ENCODE peak calls at places on chromosomes 16 and 17, in four cellular contexts. W is GM12878, Y is HepG2, M is K562. O is an unnamed sample.

GRCh38 chr16:84199861-84200260 is 8.9 kb downstream of the ADAD2 start:
- DNase-seq in M (no peak), Y (no peak), W (no peak), O (no peak)

GRCh38 chr16:24993722-24994686 is 21.2 kb downstream of the ARHGAP17 start:
- DNase-seq in M (peak), Y (peak), W (no peak), O (no peak)

GRCh38 chr17:29149431-29150064 is 30.6 kb downstream of the MYO18A start:
- DNase-seq in Y (no peak), W (no peak), M (no peak), O (no peak)

GRCh38 chr16:69494993-69495392 is 70.6 kb downstream of the CYB5B start:
- DNase-seq in W (no peak), M (peak), Y (peak), O (peak)

GRCh38 chr16:77043076-77043475 is 147.9 kb upstream of the MON1B start:
- DNase-seq in Y (no peak), W (no peak), M (no peak), O (no peak)

GRCh38 chr16:46762583-46762982 is 14.4 kb upstream of the MYLK3 start:
- DNase-seq in Y (no peak), M (no peak), W (no peak), O (no peak)

GRCh38 chr17:39979021-39979660 is 1.5 kb upstream of the PSMD3 start:
- DNase-seq in Y (no peak), M (no peak), W (no peak), O (no peak)

GRCh38 chr17:29347831-29348281 is 42.3 kb upstream of the TAOK1 start:
- DNase-seq in Y (no peak), W (no peak), M (no peak), O (no peak)

GRCh38 chr17:7835818-7836595 is 2.0 kb downstream of the KDM6B start:
- DNase-seq in Y (peak), W (no peak), M (no peak), O (peak)

GRCh38 chr16:28491080-28491969 is 549 bp downstream of the CLN3 start:
- DNase-seq in W (no peak), Y (peak), M (peak), O (peak)

GRCh38 chr16:1084971-1085370 is 11.1 kb downstream of the C1QTNF8 start:
- DNase-seq in Y (no peak), M (no peak), W (no peak), O (no peak)

DNA sequence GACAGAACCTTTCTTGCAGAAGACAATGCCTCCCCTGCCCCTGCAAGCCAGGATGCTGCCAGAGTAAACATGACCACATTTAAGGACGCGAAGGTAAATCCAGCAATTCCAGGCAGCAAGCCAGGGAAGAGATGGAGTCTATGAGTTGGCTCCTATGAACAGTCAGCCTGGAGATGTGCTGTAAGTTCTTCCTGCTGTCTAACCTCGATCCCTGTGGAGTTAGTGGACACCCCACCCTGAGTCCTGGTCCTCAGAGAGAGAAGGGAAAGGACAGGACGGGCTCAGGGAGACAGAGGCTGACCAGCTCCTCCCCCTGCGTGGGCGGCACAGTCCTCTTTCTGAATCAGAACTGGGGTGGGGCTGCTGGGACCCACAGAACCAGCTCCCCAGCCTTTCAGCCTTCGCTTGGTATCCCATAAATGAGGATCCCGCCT is 24.9 kb downstream of the CDC42EP4 start:
- DNase-seq in W (no peak), M (no peak), Y (no peak), O (no peak)
- TF ChIP-seq MAX in W (no peak), M (no peak), Y (no peak), O (no peak)

GRCh38 chr17:74757502-74757901 is 9.1 kb downstream of the NHERF1 start:
- DNase-seq in M (no peak), W (no peak), Y (no peak), O (no peak)
- TF ChIP-seq TCF7 in M (no peak), W (no peak), Y (no peak), O (no peak)

GRCh38 chr16:88010971-88011483 is 59.8 kb downstream of the BANP start:
- DNase-seq in W (no peak), M (no peak), Y (no peak), O (no peak)

GRCh38 chr16:88009566-88010342 is 58.5 kb downstream of the BANP start:
- DNase-seq in W (no peak), M (no peak), Y (no peak), O (no peak)

GRCh38 chr16:88007321-88007731 is 56.1 kb downstream of the BANP start:
- DNase-seq in M (no peak), Y (no peak), W (no peak), O (no peak)

GRCh38 chr16:88010343-88010970 is 59.2 kb downstream of the BANP start:
- DNase-seq in W (no peak), M (no peak), Y (no peak), O (no peak)

GRCh38 chr16:88008835-88009234 is 57.6 kb downstream of the BANP start:
- DNase-seq in W (no peak), Y (no peak), M (no peak), O (no peak)
- TF ChIP-seq MAX in W (no peak), Y (no peak), M (no peak), O (no peak)

GRCh38 chr16:66065869-66066403 is 300.6 kb upstream of the CDH5 start:
- DNase-seq in M (no peak), Y (no peak), W (no peak), O (no peak)

GRCh38 chr16:66064811-66065530 is 301.5 kb upstream of the CDH5 start:
- DNase-seq in Y (no peak), M (no peak), W (no peak), O (no peak)

GRCh38 chr16:66069576-66069975 is 296.9 kb upstream of the CDH5 start:
- DNase-seq in Y (no peak), W (no peak), M (no peak), O (no peak)

GRCh38 chr16:66070140-66070887 is 296.2 kb upstream of the CDH5 start:
- DNase-seq in W (no peak), Y (no peak), M (no peak), O (no peak)
- TF ChIP-seq TCF7 in W (no peak), Y (no peak), M (no peak), O (no peak)

DNA sequence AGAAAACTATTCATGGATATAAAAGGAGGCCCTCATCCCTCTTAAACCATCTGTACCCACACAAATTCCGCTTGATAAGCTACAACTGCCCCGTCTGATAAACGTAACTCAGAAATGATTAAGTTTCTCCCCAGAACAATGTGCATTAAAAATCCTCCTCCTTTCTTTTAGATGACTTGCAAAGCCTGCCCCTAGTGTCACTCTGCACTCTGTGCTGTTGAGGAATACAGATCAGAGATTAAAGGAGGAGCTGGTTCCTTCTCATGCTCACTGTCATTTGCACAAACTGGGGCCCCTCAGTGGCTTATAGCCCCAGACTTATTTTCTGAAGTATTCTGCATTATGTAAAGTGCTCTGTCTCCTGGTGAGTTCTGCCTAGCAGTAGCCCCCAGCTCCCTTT is 33.3 kb downstream of the CDRT15 start:
- DNase-seq in M (peak), W (no peak), Y (no peak), O (no peak)
- TF ChIP-seq MAX in M (no peak), W (no peak), Y (no peak), O (no peak)

GRCh38 chr16:23434380-23434779 is 18.6 kb downstream of the COG7 start:
- DNase-seq in Y (peak), M (peak), W (peak), O (no peak)

GRCh38 chr16:23435500-23435899 is 17.5 kb downstream of the COG7 start:
- DNase-seq in Y (peak), W (peak), M (peak), O (peak)

GRCh38 chr16:23428351-23428750 is 24.6 kb downstream of the COG7 start:
- DNase-seq in W (no peak), M (no peak), Y (no peak), O (no peak)

GRCh38 chr16:23433261-23433920 is 19.6 kb downstream of the COG7 start:
- DNase-seq in Y (peak), M (no peak), W (no peak), O (no peak)

DNA sequence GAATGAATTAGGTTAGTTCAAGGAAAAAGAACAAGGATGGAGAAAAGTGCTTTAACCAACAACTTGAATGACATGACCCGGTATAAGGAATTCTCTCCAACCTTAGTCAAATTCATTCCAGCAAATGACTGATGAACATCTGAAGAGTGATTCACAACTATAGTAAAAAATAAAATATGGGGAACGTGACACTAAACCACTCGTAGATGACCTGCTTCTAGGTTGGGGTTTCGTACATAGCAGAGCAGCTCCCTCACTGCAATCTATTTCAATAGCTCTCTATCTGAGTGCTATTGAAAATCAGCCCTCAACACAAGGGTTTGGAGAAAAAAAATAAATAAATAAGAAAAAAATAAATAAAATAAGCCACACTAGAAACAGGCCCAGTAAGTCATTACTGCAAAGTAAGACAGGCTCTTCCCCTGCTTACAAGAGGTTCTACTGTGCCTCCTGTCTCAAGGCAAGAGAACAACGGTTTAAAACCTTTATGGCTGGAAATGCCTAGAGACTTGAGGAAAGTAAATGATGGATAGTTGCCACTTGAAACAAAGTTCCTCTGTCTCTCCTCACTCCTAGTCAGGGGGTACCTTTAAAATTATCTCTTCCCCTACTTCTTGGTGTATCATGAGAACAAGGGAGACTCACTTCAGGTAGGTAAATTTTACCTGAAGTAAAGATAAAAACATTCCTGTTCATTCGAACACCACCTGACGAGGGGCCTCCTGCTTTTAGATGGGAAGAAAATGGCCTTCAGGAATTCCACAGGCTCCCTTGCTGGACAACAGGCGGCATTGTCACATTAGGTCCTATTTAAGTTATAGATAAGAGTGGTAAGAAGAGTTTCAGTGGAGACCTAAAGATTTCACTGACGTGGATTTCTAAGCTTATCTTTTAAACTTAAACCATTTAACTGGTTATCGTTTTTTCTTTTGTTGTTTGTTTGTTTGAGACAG is 20.5 kb downstream of the COG7 start:
- DNase-seq in Y (peak), W (no peak), M (no peak), O (no peak)
- TF ChIP-seq TCF7 in Y (no peak), W (no peak), M (no peak), O (no peak)

DNA sequence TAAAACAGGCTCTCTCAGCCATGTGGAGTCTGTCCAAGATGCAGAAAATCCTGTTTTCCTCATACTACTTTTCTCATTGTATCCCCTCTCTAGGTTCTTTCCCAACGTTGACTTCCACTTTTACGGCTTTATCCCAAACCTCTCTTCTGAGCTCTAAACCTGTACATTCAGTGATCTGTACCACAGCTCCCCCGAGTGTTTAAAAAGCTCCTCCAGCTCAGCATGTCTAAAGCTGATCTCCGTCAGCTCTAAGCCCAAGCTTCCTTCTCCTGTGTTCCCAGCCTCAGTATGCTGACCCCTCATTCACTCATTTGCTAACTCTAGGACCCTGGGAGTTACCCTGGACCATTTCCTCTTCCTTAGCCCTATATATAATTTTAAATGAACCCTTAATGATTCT is 144.6 kb downstream of the DNAH9 start:
- DNase-seq in Y (no peak), W (no peak), M (no peak), O (no peak)
- TF ChIP-seq MAX in Y (no peak), W (no peak), M (no peak), O (no peak)

GRCh38 chr16:79592150-79592549 is 8.4 kb downstream of the MAF start:
- DNase-seq in M (no peak), W (no peak), Y (no peak), O (no peak)

GRCh38 chr16:79595261-79595660 is 5.3 kb downstream of the MAF start:
- DNase-seq in W (no peak), M (no peak), Y (no peak), O (no peak)

GRCh38 chr16:79593754-79594153 is 6.8 kb downstream of the MAF start:
- DNase-seq in W (no peak), M (no peak), Y (no peak), O (no peak)

GRCh38 chr16:79595916-79596450 is 4.6 kb downstream of the MAF start:
- DNase-seq in Y (no peak), W (no peak), M (no peak), O (no peak)

DNA sequence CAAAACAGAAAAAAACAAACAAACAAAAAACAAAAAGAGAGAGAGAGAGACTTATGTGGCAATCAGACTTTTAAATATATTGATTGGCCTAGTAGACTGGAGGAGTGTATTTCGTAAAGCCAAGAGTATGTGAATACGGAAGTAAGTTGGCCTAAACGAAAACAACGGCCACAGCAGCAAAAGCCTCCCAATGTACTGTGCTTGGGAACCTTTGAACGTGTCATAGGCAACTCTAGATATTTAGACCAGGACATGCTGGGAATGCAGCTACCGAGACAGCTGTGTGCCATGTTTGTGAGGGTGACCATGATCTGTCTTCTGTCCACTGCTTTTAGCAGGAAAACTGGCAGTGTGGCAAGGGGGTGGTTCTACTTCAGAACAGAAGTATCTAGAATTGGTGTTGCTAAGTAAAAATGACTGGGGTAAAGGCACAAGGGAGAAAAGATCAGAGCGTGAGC is 7.4 kb downstream of the MAF start:
- DNase-seq in W (no peak), Y (no peak), M (no peak), O (no peak)
- TF ChIP-seq TCF7 in W (no peak), Y (no peak), M (no peak), O (no peak)

O was measured in WTC11.